ENCODE peak calls at places on chromosomes 5 and 9, in eight cellular contexts. One of them, this sample, is unnamed.

GRCh38 chr5:131377785-131378325 is 114.0 kb downstream of the CDC42SE2 start:
- DNase-seq in astrocyte of the cerebellum: no peak
- DNase-seq in colonic mucosa: no peak
- DNase-seq in heart left ventricle: no peak
- DNase-seq in CD8-positive, alpha-beta T cell: no peak
- DNase-seq in mammary epithelial cell: no peak
- DNase-seq in dorsolateral prefrontal cortex: no peak
- DNase-seq in lower lobe of right lung: no peak
- DNase-seq in this sample: no peak

GRCh38 chr5:172479034-172479783 is 24.9 kb upstream of the SH3PXD2B start:
- DNase-seq in astrocyte of the cerebellum: peak
- DNase-seq in colonic mucosa: peak
- DNase-seq in heart left ventricle: peak
- DNase-seq in CD8-positive, alpha-beta T cell: peak
- DNase-seq in mammary epithelial cell: peak
- DNase-seq in dorsolateral prefrontal cortex: peak
- DNase-seq in lower lobe of right lung: peak
- DNase-seq in this sample: peak

GRCh38 chr5:36948041-36948440 is 71.5 kb downstream of the NIPBL start:
- DNase-seq in astrocyte of the cerebellum: no peak
- DNase-seq in colonic mucosa: no peak
- DNase-seq in heart left ventricle: no peak
- DNase-seq in CD8-positive, alpha-beta T cell: no peak
- DNase-seq in mammary epithelial cell: peak
- DNase-seq in dorsolateral prefrontal cortex: no peak
- DNase-seq in lower lobe of right lung: no peak
- DNase-seq in this sample: no peak

GRCh38 chr5:76524101-76524835 is 98.9 kb downstream of the F2RL2 start:
- DNase-seq in astrocyte of the cerebellum: no peak
- DNase-seq in colonic mucosa: no peak
- DNase-seq in heart left ventricle: no peak
- DNase-seq in CD8-positive, alpha-beta T cell: no peak
- DNase-seq in mammary epithelial cell: peak
- DNase-seq in dorsolateral prefrontal cortex: no peak
- DNase-seq in lower lobe of right lung: no peak
- DNase-seq in this sample: no peak

GRCh38 chr9:114030364-114030763 is 47.7 kb downstream of the AMBP start:
- DNase-seq in astrocyte of the cerebellum: no peak
- DNase-seq in colonic mucosa: peak
- DNase-seq in heart left ventricle: peak
- DNase-seq in CD8-positive, alpha-beta T cell: no peak
- DNase-seq in mammary epithelial cell: no peak
- DNase-seq in dorsolateral prefrontal cortex: peak
- DNase-seq in lower lobe of right lung: no peak
- DNase-seq in this sample: no peak

GRCh38 chr5:124599048-124599973 is 147.1 kb downstream of the ZNF608 start:
- DNase-seq in astrocyte of the cerebellum: peak
- DNase-seq in colonic mucosa: peak
- DNase-seq in heart left ventricle: peak
- DNase-seq in CD8-positive, alpha-beta T cell: no peak
- DNase-seq in mammary epithelial cell: peak
- DNase-seq in dorsolateral prefrontal cortex: no peak
- DNase-seq in lower lobe of right lung: no peak
- DNase-seq in this sample: peak

GRCh38 chr9:95724253-95724991 is 151.1 kb upstream of the ERCC6L2 start:
- DNase-seq in astrocyte of the cerebellum: no peak
- DNase-seq in colonic mucosa: no peak
- DNase-seq in heart left ventricle: no peak
- DNase-seq in CD8-positive, alpha-beta T cell: peak
- DNase-seq in mammary epithelial cell: no peak
- DNase-seq in dorsolateral prefrontal cortex: no peak
- DNase-seq in lower lobe of right lung: no peak
- DNase-seq in this sample: no peak

GRCh38 chr9:68740561-68740960 is 35.5 kb downstream of the PIP5K1B start:
- DNase-seq in astrocyte of the cerebellum: no peak
- DNase-seq in colonic mucosa: peak
- DNase-seq in heart left ventricle: no peak
- DNase-seq in CD8-positive, alpha-beta T cell: no peak
- DNase-seq in mammary epithelial cell: no peak
- DNase-seq in dorsolateral prefrontal cortex: no peak
- DNase-seq in lower lobe of right lung: no peak
- DNase-seq in this sample: peak

GRCh38 chr9:86668488-86668887 is 278.8 kb downstream of the GAS1 start:
- DNase-seq in astrocyte of the cerebellum: no peak
- DNase-seq in colonic mucosa: no peak
- DNase-seq in heart left ventricle: no peak
- DNase-seq in CD8-positive, alpha-beta T cell: no peak
- DNase-seq in mammary epithelial cell: no peak
- DNase-seq in dorsolateral prefrontal cortex: no peak
- DNase-seq in lower lobe of right lung: no peak
- DNase-seq in this sample: no peak

GRCh38 chr9:8384126-8384525 is 584.5 kb upstream of the DMAC1 start:
- DNase-seq in astrocyte of the cerebellum: no peak
- DNase-seq in colonic mucosa: no peak
- DNase-seq in heart left ventricle: no peak
- DNase-seq in CD8-positive, alpha-beta T cell: no peak
- DNase-seq in mammary epithelial cell: no peak
- DNase-seq in dorsolateral prefrontal cortex: no peak
- DNase-seq in lower lobe of right lung: no peak
- DNase-seq in this sample: no peak

GRCh38 chr9:123710299-123710698 is 219.6 kb downstream of the DENND1A start:
- DNase-seq in astrocyte of the cerebellum: peak
- DNase-seq in colonic mucosa: no peak
- DNase-seq in heart left ventricle: no peak
- DNase-seq in CD8-positive, alpha-beta T cell: no peak
- DNase-seq in mammary epithelial cell: peak
- DNase-seq in dorsolateral prefrontal cortex: no peak
- DNase-seq in lower lobe of right lung: no peak
- DNase-seq in this sample: no peak

GRCh38 chr9:21919377-21920362 is 74.5 kb downstream of the CDKN2A start:
- DNase-seq in astrocyte of the cerebellum: peak
- DNase-seq in colonic mucosa: peak
- DNase-seq in heart left ventricle: no peak
- DNase-seq in CD8-positive, alpha-beta T cell: peak
- DNase-seq in mammary epithelial cell: peak
- DNase-seq in dorsolateral prefrontal cortex: no peak
- DNase-seq in lower lobe of right lung: no peak
- DNase-seq in this sample: no peak

GRCh38 chr9:116015855-116016254 is 137.7 kb upstream of the PAPPA start:
- DNase-seq in astrocyte of the cerebellum: no peak
- DNase-seq in colonic mucosa: no peak
- DNase-seq in heart left ventricle: no peak
- DNase-seq in CD8-positive, alpha-beta T cell: no peak
- DNase-seq in mammary epithelial cell: no peak
- DNase-seq in dorsolateral prefrontal cortex: no peak
- DNase-seq in lower lobe of right lung: no peak
- DNase-seq in this sample: no peak

GRCh38 chr5:65128226-65128625 is 353.5 kb downstream of the ADAMTS6 start:
- DNase-seq in astrocyte of the cerebellum: no peak
- DNase-seq in colonic mucosa: no peak
- DNase-seq in heart left ventricle: no peak
- DNase-seq in CD8-positive, alpha-beta T cell: no peak
- DNase-seq in mammary epithelial cell: no peak
- DNase-seq in dorsolateral prefrontal cortex: no peak
- DNase-seq in lower lobe of right lung: no peak
- DNase-seq in this sample: no peak

GRCh38 chr9:14271078-14271673 is 42.8 kb downstream of the NFIB start:
- DNase-seq in astrocyte of the cerebellum: no peak
- DNase-seq in colonic mucosa: peak
- DNase-seq in heart left ventricle: peak
- DNase-seq in CD8-positive, alpha-beta T cell: no peak
- DNase-seq in mammary epithelial cell: peak
- DNase-seq in dorsolateral prefrontal cortex: no peak
- DNase-seq in lower lobe of right lung: no peak
- DNase-seq in this sample: peak

GRCh38 chr5:5315068-5315835 is 107.2 kb upstream of the ICE1 start:
- DNase-seq in astrocyte of the cerebellum: no peak
- DNase-seq in colonic mucosa: no peak
- DNase-seq in heart left ventricle: no peak
- DNase-seq in CD8-positive, alpha-beta T cell: no peak
- DNase-seq in mammary epithelial cell: no peak
- DNase-seq in dorsolateral prefrontal cortex: no peak
- DNase-seq in lower lobe of right lung: no peak
- DNase-seq in this sample: no peak

GRCh38 chr5:156695774-156696173 is 154.3 kb upstream of the PPP1R2B start:
- DNase-seq in astrocyte of the cerebellum: no peak
- DNase-seq in colonic mucosa: no peak
- DNase-seq in heart left ventricle: no peak
- DNase-seq in CD8-positive, alpha-beta T cell: no peak
- DNase-seq in mammary epithelial cell: no peak
- DNase-seq in dorsolateral prefrontal cortex: no peak
- DNase-seq in lower lobe of right lung: no peak
- DNase-seq in this sample: no peak

DNA sequence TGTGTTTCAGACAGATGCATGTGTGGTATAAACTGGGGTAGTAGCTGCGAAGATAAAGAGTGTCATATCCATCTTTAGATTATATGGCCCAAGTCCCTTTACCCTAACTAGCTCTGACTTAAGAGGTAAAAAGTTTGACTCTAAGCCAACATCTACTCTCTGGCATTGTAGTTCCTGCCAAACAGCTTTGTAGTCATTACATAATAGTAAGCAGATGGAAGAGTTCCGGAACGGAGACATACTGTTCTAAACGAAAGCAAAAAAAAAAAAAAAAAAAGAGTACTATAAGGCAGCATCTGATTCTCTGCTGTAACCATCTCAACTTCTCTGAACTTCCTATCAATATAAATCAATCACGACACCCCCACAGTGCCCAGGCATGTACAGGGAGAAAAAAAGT is 48.7 kb downstream of the CEMIP2 start:
- DNase-seq in astrocyte of the cerebellum: peak
- DNase-seq in colonic mucosa: no peak
- DNase-seq in heart left ventricle: no peak
- DNase-seq in CD8-positive, alpha-beta T cell: no peak
- DNase-seq in mammary epithelial cell: peak
- DNase-seq in dorsolateral prefrontal cortex: no peak
- DNase-seq in lower lobe of right lung: no peak
- DNase-seq in this sample: peak
- TF ChIP-seq CTCF in astrocyte of the cerebellum: no peak
- TF ChIP-seq CTCF in colonic mucosa: no peak
- TF ChIP-seq CTCF in heart left ventricle: no peak
- TF ChIP-seq CTCF in CD8-positive, alpha-beta T cell: no peak
- TF ChIP-seq CTCF in mammary epithelial cell: no peak
- TF ChIP-seq CTCF in dorsolateral prefrontal cortex: no peak
- TF ChIP-seq CTCF in lower lobe of right lung: no peak
- TF ChIP-seq CTCF in this sample: no peak

DNA sequence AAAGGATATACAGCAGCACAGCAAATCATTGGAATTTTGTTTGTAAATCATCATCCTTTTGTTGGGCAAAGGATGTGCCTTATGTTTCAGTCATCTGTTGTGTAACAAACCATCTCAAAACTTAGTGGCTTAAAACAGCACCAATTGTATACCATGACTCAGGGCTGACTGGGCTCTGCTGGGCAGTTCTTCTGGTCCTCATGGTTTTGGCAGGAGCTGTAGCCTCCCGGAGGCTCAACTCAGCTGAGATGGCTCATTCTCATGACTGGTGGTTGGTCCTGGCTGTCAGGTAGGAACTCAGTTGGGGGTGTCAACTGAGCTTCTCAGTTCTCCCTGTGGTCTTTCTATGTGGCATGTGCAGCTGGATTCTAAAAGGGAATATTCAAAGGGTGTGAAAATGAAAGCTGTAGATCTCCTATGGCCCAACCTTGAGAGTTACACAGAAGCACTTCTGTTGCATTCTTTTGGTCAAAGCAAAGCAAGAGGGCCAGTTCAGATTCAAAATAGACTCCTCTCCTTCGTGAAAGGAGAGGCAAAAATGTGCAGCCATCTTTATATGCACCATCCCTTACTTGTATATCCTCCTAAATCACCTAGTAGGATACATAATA is 39.1 kb upstream of the CPEB4 start:
- DNase-seq in astrocyte of the cerebellum: no peak
- DNase-seq in colonic mucosa: no peak
- DNase-seq in heart left ventricle: no peak
- DNase-seq in CD8-positive, alpha-beta T cell: no peak
- DNase-seq in mammary epithelial cell: peak
- DNase-seq in dorsolateral prefrontal cortex: no peak
- DNase-seq in lower lobe of right lung: no peak
- DNase-seq in this sample: no peak
- H3K4me3 ChIP-seq in astrocyte of the cerebellum: no peak
- H3K4me3 ChIP-seq in colonic mucosa: no peak
- H3K4me3 ChIP-seq in heart left ventricle: no peak
- H3K4me3 ChIP-seq in CD8-positive, alpha-beta T cell: no peak
- H3K4me3 ChIP-seq in mammary epithelial cell: no peak
- H3K4me3 ChIP-seq in dorsolateral prefrontal cortex: no peak
- H3K4me3 ChIP-seq in lower lobe of right lung: no peak
- H3K4me3 ChIP-seq in this sample: no peak

DNA sequence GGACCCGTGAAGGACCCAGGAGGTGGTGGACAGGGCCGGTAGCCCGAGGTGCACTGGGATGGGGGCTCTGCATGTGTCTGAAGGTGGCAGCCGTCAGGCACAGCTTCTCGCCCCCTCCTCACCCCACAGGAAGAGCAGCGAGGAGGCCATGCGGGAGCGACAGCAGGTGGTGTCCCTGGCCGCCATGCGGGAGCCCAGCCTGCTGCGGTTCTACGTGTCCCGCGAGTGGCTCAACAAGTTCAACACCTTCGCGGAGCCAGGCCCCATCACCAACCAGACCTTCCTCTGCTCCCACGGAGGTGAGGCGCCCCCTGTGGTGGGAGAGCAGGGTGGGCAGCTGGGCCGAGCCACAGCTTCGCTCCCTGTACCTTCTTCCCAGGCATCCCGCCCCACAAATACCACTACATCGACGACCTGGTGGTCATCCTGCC is 39.9 kb downstream of the USP20 start:
- DNase-seq in astrocyte of the cerebellum: no peak
- DNase-seq in colonic mucosa: no peak
- DNase-seq in heart left ventricle: no peak
- DNase-seq in CD8-positive, alpha-beta T cell: no peak
- DNase-seq in mammary epithelial cell: no peak
- DNase-seq in dorsolateral prefrontal cortex: no peak
- DNase-seq in lower lobe of right lung: no peak
- DNase-seq in this sample: no peak
- TF ChIP-seq CTCF in astrocyte of the cerebellum: peak
- TF ChIP-seq CTCF in colonic mucosa: no peak
- TF ChIP-seq CTCF in heart left ventricle: no peak
- TF ChIP-seq CTCF in CD8-positive, alpha-beta T cell: no peak
- TF ChIP-seq CTCF in mammary epithelial cell: no peak
- TF ChIP-seq CTCF in dorsolateral prefrontal cortex: no peak
- TF ChIP-seq CTCF in lower lobe of right lung: no peak
- TF ChIP-seq CTCF in this sample: peak

DNA sequence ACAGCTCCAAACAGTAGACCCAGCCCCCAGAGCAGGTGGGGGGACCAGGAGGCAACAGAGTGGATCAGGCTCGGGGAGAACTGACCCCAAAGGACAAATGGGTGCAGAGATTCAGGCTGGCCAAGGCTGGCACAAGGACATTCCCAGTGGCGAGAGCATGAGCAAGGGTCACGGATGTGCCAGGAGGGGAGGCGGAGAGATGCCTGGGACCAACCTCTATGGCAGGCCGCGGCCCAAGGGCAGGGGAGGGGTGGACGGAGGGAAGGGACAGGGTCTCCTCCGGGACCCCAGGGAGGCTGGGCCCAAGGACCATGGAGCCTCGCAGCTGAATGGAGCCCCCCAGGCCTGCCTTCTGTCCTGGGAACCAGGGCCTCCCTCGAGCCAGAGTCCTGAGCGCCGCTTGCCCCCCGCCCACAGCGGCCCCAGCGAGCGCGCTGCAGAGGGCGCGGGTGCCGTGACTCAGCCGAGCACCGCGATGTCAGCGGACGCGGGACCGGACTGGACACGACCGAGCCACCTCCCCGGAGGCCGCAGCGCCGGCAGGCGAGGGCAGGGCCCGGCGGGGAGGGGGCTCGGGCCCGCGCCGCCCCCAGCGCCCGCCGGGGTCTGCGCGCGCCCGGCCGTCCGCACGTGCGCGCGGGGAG is 546 bp downstream of the ABCA2 start:
- DNase-seq in astrocyte of the cerebellum: no peak
- DNase-seq in colonic mucosa: no peak
- DNase-seq in heart left ventricle: no peak
- DNase-seq in CD8-positive, alpha-beta T cell: no peak
- DNase-seq in mammary epithelial cell: no peak
- DNase-seq in dorsolateral prefrontal cortex: no peak
- DNase-seq in lower lobe of right lung: no peak
- DNase-seq in this sample: no peak
- H3K4me3 ChIP-seq in astrocyte of the cerebellum: peak
- H3K4me3 ChIP-seq in colonic mucosa: peak
- H3K4me3 ChIP-seq in heart left ventricle: peak
- H3K4me3 ChIP-seq in CD8-positive, alpha-beta T cell: peak
- H3K4me3 ChIP-seq in mammary epithelial cell: peak
- H3K4me3 ChIP-seq in dorsolateral prefrontal cortex: peak
- H3K4me3 ChIP-seq in lower lobe of right lung: peak
- H3K4me3 ChIP-seq in this sample: peak